ENCODE peak calls at places on chromosomes 16 and 17, in ten cellular contexts. R is OCI-LY7, M is Peyer's patch, E is adrenal gland, S is tibial nerve, W is AG04450, A is tibial artery, P is cardiac muscle cell, T is heart right ventricle, L is GM23338. X is an unnamed sample.

GRCh38 chr16:55912022-55912421 is 36.8 kb upstream of the CES5A start:
- DNase-seq in L (no peak), T (peak; percentile 48), S (no peak), P (no peak), M (no peak), R (no peak), W (no peak), A (no peak), E (peak; percentile 37), X (no peak)

GRCh38 chr17:39705786-39706348 is 6.0 kb downstream of the ERBB2 start:
- DNase-seq in M (no peak), P (no peak), L (no peak), T (peak; percentile 56), R (no peak), W (no peak), E (no peak), A (peak; percentile 83), S (no peak), X (no peak)

GRCh38 chr16:66399930-66400329 is 27.2 kb upstream of the BEAN1 start:
- DNase-seq in P (peak; percentile 77), E (no peak), L (no peak), R (no peak), M (no peak), T (peak; percentile 44), A (peak; percentile 23), W (no peak), S (no peak), X (no peak)

GRCh38 chr16:51137097-51137496 is 14.0 kb downstream of the SALL1 start:
- DNase-seq in P (no peak), A (no peak), M (no peak), W (no peak), T (no peak), E (no peak), R (no peak), S (no peak), L (no peak), X (no peak)

GRCh38 chr17:4170639-4171280 is 27.8 kb downstream of the CYB5D2 start:
- DNase-seq in M (no peak), A (no peak), L (no peak), T (no peak), E (no peak), P (no peak), S (no peak), W (no peak), R (no peak), X (no peak)

GRCh38 chr17:41645371-41646063 is 21.1 kb upstream of the KRT17 start:
- DNase-seq in R (no peak), L (no peak), M (no peak), A (no peak), S (no peak), T (no peak), W (no peak), E (no peak), P (peak; percentile 56), X (no peak)

GRCh38 chr17:64009571-64010402 is 10.6 kb downstream of the ICAM2 start:
- DNase-seq in S (no peak), R (no peak), W (no peak), E (no peak), L (no peak), M (peak; percentile 11), P (no peak), A (no peak), T (no peak), X (no peak)

GRCh38 chr17:17824119-17824779 is 12.5 kb downstream of the SREBF1 start:
- DNase-seq in S (no peak), T (no peak), W (no peak), M (no peak), P (no peak), A (no peak), E (peak; percentile 66), R (peak; percentile 28), L (no peak), X (no peak)

GRCh38 chr16:1770328-1771071 is 843 bp downstream of the NME3 start:
- DNase-seq in T (peak; percentile 75), P (peak; percentile 62), A (peak; percentile 90), R (peak; percentile 18), L (peak; percentile 76), E (peak; percentile 84), M (peak; percentile 35), S (peak; percentile 42), W (no peak), X (no peak)

GRCh38 chr17:46929413-46929812 is 6.5 kb downstream of the GOSR2 start:
- DNase-seq in T (no peak), L (no peak), S (no peak), P (no peak), A (no peak), W (no peak), R (no peak), M (no peak), E (no peak), X (no peak)

GRCh38 chr16:83714286-83714685 is 93.5 kb upstream of the HSBP1 start:
- DNase-seq in A (no peak), P (no peak), M (no peak), S (no peak), R (no peak), L (no peak), E (no peak), T (no peak), W (no peak), X (no peak)

GRCh38 chr17:15513058-15513858 is 45.8 kb upstream of the CDRT4 start:
- DNase-seq in T (no peak), L (no peak), P (peak; percentile 34), W (no peak), A (no peak), E (no peak), S (no peak), M (no peak), R (no peak), X (no peak)

GRCh38 chr17:78291944-78292910 is 60.8 kb downstream of the TMEM235 start:
- DNase-seq in A (no peak), T (peak; percentile 40), M (no peak), S (no peak), R (no peak), L (no peak), E (no peak), P (no peak), W (no peak), X (no peak)

GRCh38 chr17:78226752-78227454 is 4.5 kb upstream of the TMEM235 start:
- DNase-seq in E (no peak), M (no peak), P (no peak), T (no peak), L (no peak), A (no peak), S (no peak), W (no peak), R (no peak), X (no peak)

DNA sequence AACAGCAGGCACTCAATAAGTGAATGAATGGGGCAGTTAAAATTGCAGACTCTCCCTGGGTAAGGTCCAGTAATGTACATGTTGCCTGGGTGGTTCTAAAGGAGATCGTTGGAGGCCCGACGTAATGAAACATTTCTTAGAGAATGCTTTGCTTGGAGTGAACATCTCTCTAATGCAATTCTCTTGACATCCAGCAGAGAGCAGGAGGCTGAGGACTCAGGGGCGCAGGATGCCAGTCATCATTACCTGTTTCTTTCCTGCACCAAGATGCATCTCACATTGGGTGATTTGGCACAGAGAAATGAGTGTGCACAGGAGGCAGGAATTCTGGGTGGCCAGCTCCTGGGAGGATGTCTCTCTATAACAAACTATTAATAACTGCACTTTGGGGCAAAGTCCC is 130.3 kb upstream of the RBBP6 start:
- DNase-seq in E (no peak), L (peak; percentile 68), W (no peak), M (no peak), P (no peak), R (peak; percentile 10), T (no peak), S (no peak), A (no peak), X (no peak)
- TF ChIP-seq CTCF in E (no peak), L (peak; percentile 62), W (no peak), M (no peak), P (no peak), R (peak; percentile 57), T (no peak), S (no peak), A (no peak), X (peak; percentile 38)

DNA sequence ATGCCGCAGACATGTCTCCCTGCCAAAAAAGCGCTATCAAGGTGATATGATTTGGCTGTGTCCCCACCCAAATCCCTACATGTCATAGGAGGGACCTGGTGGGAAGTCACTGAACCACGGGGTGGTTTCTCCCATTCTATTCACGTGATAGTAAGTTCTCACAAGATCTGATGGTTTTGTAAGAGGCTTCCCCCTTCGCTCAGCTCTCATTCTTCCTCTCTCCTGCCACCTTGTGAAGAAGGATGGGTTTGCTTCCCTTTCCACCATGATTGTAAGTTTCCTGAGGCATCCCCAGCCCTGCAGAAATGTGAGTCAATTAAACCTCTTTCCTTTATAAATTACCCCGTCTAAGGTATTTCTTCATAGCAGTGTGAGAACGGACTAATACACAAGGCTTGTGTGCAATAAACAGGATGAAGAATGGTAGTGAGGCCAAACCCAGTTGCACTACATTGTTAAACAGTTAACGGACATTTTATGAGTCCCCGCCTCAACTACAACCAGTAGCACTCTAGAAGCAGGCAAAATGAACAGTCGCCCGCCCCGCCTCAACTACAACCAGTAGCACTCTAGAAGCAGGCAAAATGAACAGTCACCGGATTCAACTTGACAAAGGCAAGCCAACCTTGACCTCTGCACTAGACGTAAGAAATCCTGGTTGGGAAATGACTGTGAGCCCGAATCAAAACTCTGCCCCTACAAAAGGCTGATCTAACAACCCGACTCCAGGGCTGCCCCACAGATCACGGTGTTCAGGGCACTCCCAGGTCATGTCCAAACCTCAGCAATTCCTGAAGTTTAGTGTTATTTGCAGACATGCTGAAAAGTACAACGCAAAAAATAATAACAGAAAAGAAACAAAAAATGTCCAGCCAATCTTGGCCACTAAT is 26.3 kb downstream of the VPS53 start:
- DNase-seq in A (no peak), L (peak; percentile 67), M (no peak), S (no peak), T (no peak), R (peak; percentile 2), P (peak; percentile 59), E (no peak), W (no peak), X (no peak)
- TF ChIP-seq CTCF in A (no peak), L (peak; percentile 45), M (no peak), S (peak; percentile 37), T (peak; percentile 32), R (peak; percentile 33), P (peak; percentile 42), E (no peak), W (peak; percentile 30), X (peak; percentile 35)

GRCh38 chr17:33750943-33751701 is 458.0 kb upstream of the ASIC2 start:
- DNase-seq in A (no peak), M (peak; percentile 35), R (peak; percentile 60), E (peak; percentile 72), W (peak; percentile 26), L (peak; percentile 93), T (peak; percentile 32), S (peak; percentile 62), P (peak; percentile 73), X (peak; percentile 61)
- TF ChIP-seq CTCF in A (peak; percentile 94), M (peak; percentile 73), R (peak; percentile 87), E (peak; percentile 97), W (peak; percentile 86), L (peak; percentile 94), T (peak; percentile 93), S (peak; percentile 74), P (peak; percentile 78), X (peak; percentile 94)

DNA sequence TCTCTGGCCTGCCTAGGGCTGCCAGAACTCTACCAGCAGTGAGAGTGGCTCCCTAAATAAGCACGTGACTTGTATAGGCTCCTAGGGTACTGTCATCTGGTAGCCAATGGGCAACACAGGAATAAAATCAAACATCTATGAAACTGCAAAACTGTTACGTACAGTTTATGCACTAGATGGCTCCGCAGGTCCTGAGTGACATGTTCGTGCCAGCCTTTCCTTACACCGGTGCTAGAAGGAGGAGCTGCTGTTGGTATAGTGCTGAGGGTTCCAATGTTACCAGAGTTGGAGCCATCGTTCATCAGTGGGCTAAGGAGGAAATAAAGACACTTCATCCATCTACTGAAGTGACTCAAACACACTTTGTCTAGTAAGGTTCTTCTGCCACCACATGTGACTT is 63.2 kb upstream of the TRAP1 start:
- DNase-seq in W (no peak), A (no peak), P (no peak), R (peak; percentile 44), L (no peak), M (no peak), S (no peak), T (no peak), E (no peak), X (no peak)
- TF ChIP-seq CTCF in W (no peak), A (no peak), P (no peak), R (peak; percentile 45), L (no peak), M (no peak), S (no peak), T (no peak), E (no peak), X (no peak)